ENCODE peak calls at places on chromosomes 3 and 15, in ten cellular contexts. B is cardiac muscle cell, D is cardiac fibroblast, G is lower lobe of right lung, Z is body of pancreas, U is A549, S is AG09319, C is spleen, N is foreskin fibroblast, L is AG04449. W is an unnamed sample.

GRCh38 chr15:82621970-82622369 is 25.2 kb downstream of the CPEB1 start:
- DNase-seq in B (no peak), D (peak), G (no peak), Z (no peak), U (peak), S (no peak), C (no peak), N (no peak), L (no peak), W (no peak)

GRCh38 chr3:179015551-179016020 is 56.0 kb downstream of the ZMAT3 start:
- DNase-seq in B (peak), D (peak), G (no peak), Z (peak), U (peak), S (peak), C (no peak), N (peak), L (no peak), W (no peak)

GRCh38 chr3:15319127-15319526 is 13.3 kb downstream of the SH3BP5 start:
- DNase-seq in B (no peak), D (no peak), G (no peak), Z (no peak), U (no peak), S (no peak), C (no peak), N (no peak), L (no peak), W (no peak)

GRCh38 chr15:95987299-95987698 is 343.2 kb upstream of the NR2F2 start:
- DNase-seq in B (no peak), D (no peak), G (no peak), Z (no peak), U (no peak), S (no peak), C (no peak), N (no peak), L (no peak), W (no peak)

GRCh38 chr3:37852097-37852496 is 9.6 kb upstream of the CTDSPL start:
- DNase-seq in B (no peak), D (no peak), G (no peak), Z (no peak), U (no peak), S (no peak), C (peak), N (peak), L (no peak), W (no peak)

GRCh38 chr15:91258436-91258779 is 158.4 kb downstream of the SV2B start:
- DNase-seq in B (no peak), D (no peak), G (no peak), Z (no peak), U (peak), S (no peak), C (no peak), N (no peak), L (no peak), W (no peak)

GRCh38 chr15:88880944-88881740 is 14.2 kb downstream of the HAPLN3 start:
- DNase-seq in B (no peak), D (no peak), G (no peak), Z (no peak), U (no peak), S (no peak), C (no peak), N (no peak), L (no peak), W (no peak)

GRCh38 chr3:150385296-150386242 is 22.5 kb upstream of the TSC22D2 start:
- DNase-seq in B (no peak), D (no peak), G (no peak), Z (no peak), U (no peak), S (no peak), C (no peak), N (no peak), L (no peak), W (no peak)

GRCh38 chr3:117407317-117407716 is 697.7 kb downstream of the TUSC7 start:
- DNase-seq in B (peak), D (peak), G (no peak), Z (no peak), U (peak), S (no peak), C (no peak), N (peak), L (no peak), W (no peak)
- TF ChIP-seq CTCF in B (peak), D (peak), G (no peak), Z (peak), U (peak), S (peak), C (no peak), N (no peak), L (peak), W (peak)

GRCh38 chr15:99283739-99284138 is 32.5 kb downstream of the LRRC28 start:
- DNase-seq in B (no peak), D (no peak), G (no peak), Z (no peak), U (no peak), S (no peak), C (no peak), N (no peak), L (no peak), W (no peak)
- TF ChIP-seq CTCF in B (no peak), D (no peak), G (no peak), Z (no peak), U (no peak), S (no peak), C (no peak), N (no peak), L (no peak), W (no peak)

GRCh38 chr3:69012836-69013255 is 638 bp downstream of the EOGT start:
- DNase-seq in B (peak), D (peak), G (peak), Z (peak), U (peak), S (no peak), C (peak), N (peak), L (no peak), W (no peak)

GRCh38 chr3:69013256-69014021 is at the start of gene EOGT:
- DNase-seq in B (peak), D (peak), G (peak), Z (peak), U (peak), S (peak), C (peak), N (peak), L (peak), W (peak)

GRCh38 chr3:69011331-69011730 is 2.2 kb downstream of the EOGT start:
- DNase-seq in B (no peak), D (no peak), G (no peak), Z (no peak), U (no peak), S (no peak), C (no peak), N (no peak), L (no peak), W (no peak)

GRCh38 chr3:69014022-69014580 is 617 bp upstream of the EOGT start:
- DNase-seq in B (no peak), D (no peak), G (no peak), Z (no peak), U (no peak), S (no peak), C (no peak), N (no peak), L (no peak), W (no peak)

GRCh38 chr3:69012111-69012835 is 1.2 kb downstream of the EOGT start:
- DNase-seq in B (no peak), D (peak), G (peak), Z (peak), U (no peak), S (peak), C (no peak), N (no peak), L (no peak), W (no peak)
- TF ChIP-seq CTCF in B (no peak), D (no peak), G (peak), Z (no peak), U (no peak), S (no peak), C (no peak), N (no peak), L (no peak), W (no peak)

GRCh38 chr15:48834756-48835155 is 23.9 kb upstream of the CEP152 start:
- DNase-seq in B (no peak), D (no peak), G (no peak), Z (no peak), U (no peak), S (no peak), C (no peak), N (no peak), L (no peak), W (no peak)
- TF ChIP-seq CTCF in B (no peak), D (no peak), G (no peak), Z (no peak), U (no peak), S (no peak), C (no peak), N (no peak), L (no peak), W (no peak)

DNA sequence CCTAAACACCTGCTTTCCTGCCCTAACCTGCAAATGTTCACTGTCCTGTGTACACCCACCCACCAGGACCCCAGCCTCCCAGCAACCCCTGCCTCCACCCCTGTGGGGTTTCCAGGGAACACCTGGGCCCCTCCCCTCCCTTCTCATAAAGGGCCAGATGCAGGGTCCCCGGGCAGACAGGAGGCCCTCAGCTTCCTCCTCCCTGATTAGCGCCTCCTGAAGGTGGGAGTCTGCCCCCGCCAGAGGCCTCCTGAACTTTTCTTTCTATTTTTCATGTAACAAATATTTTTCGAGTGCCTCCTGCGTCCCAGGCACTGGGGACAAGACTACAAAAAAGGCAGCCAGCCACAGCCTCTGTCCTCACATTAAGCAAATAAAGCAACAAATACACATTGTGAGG is 135.4 kb upstream of the LINGO1 start:
- DNase-seq in B (no peak), D (no peak), G (no peak), Z (no peak), U (no peak), S (no peak), C (no peak), N (no peak), L (no peak), W (no peak)
- TF ChIP-seq CTCF in B (no peak), D (no peak), G (no peak), Z (no peak), U (no peak), S (no peak), C (no peak), N (no peak), L (no peak), W (no peak)

GRCh38 chr15:71098920-71099319 is 16.4 kb upstream of the THSD4 start:
- DNase-seq in B (no peak), D (no peak), G (no peak), Z (no peak), U (no peak), S (no peak), C (no peak), N (no peak), L (no peak), W (no peak)
- TF ChIP-seq CTCF in B (no peak), D (no peak), G (no peak), Z (no peak), U (no peak), S (no peak), C (no peak), N (no peak), L (no peak), W (peak)

W was measured in chondrocyte.